ENCODE peak calls at places on chromosomes 5 and 9, in ten cellular contexts. S is hippocampal formation; M is frontal cortex; Z is D341Med; F is sciatic nerve; D is retinal pigment epithelial cell; G is lower leg skin; H is HEK293T; T is cardiac fibroblast; K is activated CD4-positive, alpha-beta T cell treated with anti-CD3 and anti-CD28 coated beads, Interleukin-2, amount 50 U/mL, for 1 hour. V is an unnamed sample.

GRCh38 chr9:21605489-21605931 is 123.4 kb upstream of the IFNE start:
- DNase-seq in H (no peak), K (no peak), G (no peak), F (no peak), T (peak; percentile 96), M (no peak), D (peak; percentile 68), S (no peak), Z (no peak), V (no peak)

GRCh38 chr5:89204766-89205165 is 321.8 kb upstream of the MEF2C start:
- DNase-seq in D (no peak), Z (no peak), M (no peak), T (no peak), K (no peak), S (no peak), G (no peak), H (no peak), F (no peak), V (no peak)

GRCh38 chr5:53594419-53594818 is 34.0 kb downstream of the NDUFS4 start:
- DNase-seq in G (no peak), D (no peak), M (no peak), K (no peak), Z (no peak), S (no peak), F (no peak), T (no peak), H (no peak), V (no peak)

GRCh38 chr9:135450956-135451355 is 28.6 kb upstream of the PPP1R26 start:
- DNase-seq in S (no peak), Z (no peak), D (no peak), M (no peak), F (no peak), G (no peak), H (no peak), T (no peak), K (no peak), V (no peak)

GRCh38 chr9:120513825-120514598 is 66.0 kb downstream of the CDK5RAP2 start:
- DNase-seq in F (no peak), Z (no peak), S (no peak), M (no peak), T (no peak), K (no peak), G (no peak), H (no peak), D (no peak), V (no peak)

GRCh38 chr5:83509535-83509934 is 38.0 kb downstream of the VCAN start:
- DNase-seq in S (no peak), T (peak; percentile 73), M (no peak), F (peak; percentile 62), H (peak; percentile 23), D (no peak), G (no peak), Z (no peak), K (no peak), V (no peak)

GRCh38 chr9:136665111-136665703 is 2.5 kb downstream of the EGFL7 start:
- DNase-seq in S (no peak), T (no peak), G (no peak), H (peak; percentile 70), Z (peak; percentile 75), M (no peak), F (no peak), K (no peak), D (no peak), V (no peak)

GRCh38 chr5:155189476-155189875 is 175.9 kb downstream of the KIF4B start:
- DNase-seq in T (no peak), M (no peak), H (no peak), F (no peak), G (no peak), S (no peak), D (no peak), K (no peak), Z (no peak), V (no peak)

GRCh38 chr9:95075700-95076099 is 241.8 kb downstream of the FANCC start:
- DNase-seq in Z (no peak), G (no peak), F (no peak), K (no peak), S (no peak), T (no peak), H (no peak), D (no peak), M (no peak), V (no peak)

GRCh38 chr9:88418025-88418424 is 29.8 kb downstream of the SPIN1 start:
- DNase-seq in T (no peak), F (no peak), Z (no peak), M (no peak), S (no peak), D (no peak), K (no peak), H (no peak), G (no peak), V (no peak)

GRCh38 chr9:92763721-92764380 is 782 bp downstream of the BICD2 start:
- DNase-seq in T (no peak), H (peak; percentile 32), K (peak; percentile 14), F (peak; percentile 66), S (no peak), Z (peak; percentile 70), D (no peak), G (no peak), M (no peak), V (peak; percentile 78)

GRCh38 chr9:103837940-103838339 is 256.2 kb upstream of the SMC2 start:
- DNase-seq in H (no peak), M (no peak), K (no peak), S (no peak), Z (no peak), F (no peak), G (no peak), T (no peak), D (no peak), V (no peak)

GRCh38 chr5:38447786-38448185 is 108.7 kb downstream of the LIFR start:
- DNase-seq in Z (no peak), G (no peak), D (no peak), K (no peak), M (no peak), H (no peak), T (no peak), F (no peak), S (no peak), V (no peak)

GRCh38 chr5:144484124-144484897 is 313.6 kb downstream of the KCTD16 start:
- DNase-seq in M (no peak), G (no peak), F (no peak), H (no peak), T (peak; percentile 68), D (peak; percentile 73), S (no peak), Z (no peak), K (no peak), V (no peak)

GRCh38 chr5:141637266-141637692 is 482 bp downstream of the RELL2 start:
- DNase-seq in D (no peak), G (no peak), T (no peak), Z (peak; percentile 77), H (peak; percentile 42), K (peak; percentile 46), S (no peak), F (no peak), M (peak; percentile 60), V (no peak)

GRCh38 chr9:133770076-133770777 is 32.1 kb upstream of the SARDH start:
- DNase-seq in F (peak; percentile 59), S (no peak), T (no peak), D (no peak), Z (peak; percentile 21), H (no peak), M (no peak), G (no peak), K (no peak), V (peak; percentile 72)

GRCh38 chr9:113573303-113573958 is 109.9 kb downstream of the RGS3 start:
- DNase-seq in D (no peak), H (no peak), G (no peak), M (no peak), S (no peak), Z (no peak), F (peak; percentile 47), T (no peak), K (no peak), V (no peak)

GRCh38 chr5:171667341-171668096 is 118.1 kb upstream of the SMIM23 start:
- DNase-seq in S (no peak), F (peak; percentile 67), T (peak; percentile 85), K (no peak), D (peak; percentile 84), G (no peak), H (no peak), M (no peak), Z (peak; percentile 36), V (peak; percentile 76)

GRCh38 chr5:5159282-5160108 is 19.4 kb downstream of the ADAMTS16 start:
- DNase-seq in G (no peak), M (no peak), K (no peak), T (no peak), S (no peak), D (no peak), H (no peak), Z (no peak), F (no peak), V (no peak)

GRCh38 chr9:71363286-71363961 is 242.0 kb upstream of the TRPM3 start:
- DNase-seq in G (no peak), M (no peak), S (no peak), T (no peak), K (no peak), F (no peak), D (no peak), H (no peak), Z (no peak), V (no peak)

GRCh38 chr5:72951850-72952468 is 3.9 kb upstream of the FCHO2 start:
- DNase-seq in M (no peak), K (no peak), S (no peak), H (no peak), T (peak; percentile 92), G (no peak), F (no peak), D (no peak), Z (no peak), V (no peak)

GRCh38 chr5:167708449-167708848 is 583.0 kb upstream of the WWC1 start:
- DNase-seq in F (no peak), K (no peak), Z (no peak), G (no peak), T (no peak), H (no peak), S (no peak), D (no peak), M (no peak), V (no peak)

V was measured in suprapubic skin.